ENCODE peak calls at places on chromosomes 5 and 9, in nine cellular contexts. H, R, A, V, O, Q, D, L and W are unnamed samples.

GRCh38 chr5:89445106-89445745 is 562.2 kb upstream of the MEF2C start:
- DNase-seq in H (no peak), R (no peak), A (no peak), V (no peak), O (no peak), Q (no peak), D (no peak), L (no peak), W (no peak)

GRCh38 chr5:109450129-109450877 is 40.5 kb upstream of the PJA2 start:
- DNase-seq in H (no peak), R (no peak), A (no peak), V (no peak), O (no peak), Q (no peak), D (no peak), L (no peak), W (no peak)

GRCh38 chr5:1549631-1550030 is 25.9 kb upstream of the LPCAT1 start:
- DNase-seq in H (no peak), R (no peak), A (no peak), V (no peak), O (no peak), Q (no peak), D (no peak), L (no peak), W (peak)

GRCh38 chr9:77752566-77752965 is 104.4 kb upstream of the GNA14 start:
- DNase-seq in H (no peak), R (no peak), A (no peak), V (peak), O (no peak), Q (no peak), D (peak), L (no peak), W (no peak)

GRCh38 chr5:176180339-176180738 is 57.9 kb upstream of the SIMC1 start:
- DNase-seq in H (no peak), R (no peak), A (no peak), V (peak), O (no peak), Q (no peak), D (peak), L (no peak), W (no peak)

GRCh38 chr9:114401344-114401743 is 13.6 kb upstream of the AKNA start:
- DNase-seq in H (no peak), R (no peak), A (no peak), V (no peak), O (no peak), Q (no peak), D (no peak), L (no peak), W (no peak)

GRCh38 chr5:127307868-127308267 is 17.3 kb downstream of the MEGF10 start:
- DNase-seq in H (no peak), R (no peak), A (no peak), V (no peak), O (no peak), Q (no peak), D (no peak), L (no peak), W (no peak)

GRCh38 chr5:166358127-166358840 is 1933.2 kb upstream of the WWC1 start:
- DNase-seq in H (no peak), R (no peak), A (no peak), V (peak), O (no peak), Q (no peak), D (no peak), L (no peak), W (no peak)

GRCh38 chr9:75085640-75086039 is 2.3 kb downstream of the NMRK1 start:
- DNase-seq in H (no peak), R (no peak), A (no peak), V (no peak), O (no peak), Q (no peak), D (no peak), L (no peak), W (no peak)

GRCh38 chr5:43973318-43973717 is 370.3 kb downstream of the NNT start:
- DNase-seq in H (no peak), R (no peak), A (no peak), V (peak), O (no peak), Q (no peak), D (peak), L (no peak), W (no peak)

GRCh38 chr5:174552428-174552827 is 172.0 kb upstream of the MSX2 start:
- DNase-seq in H (no peak), R (no peak), A (no peak), V (no peak), O (no peak), Q (no peak), D (no peak), L (no peak), W (no peak)

GRCh38 chr9:94872921-94873511 is 146.5 kb downstream of the AOPEP start:
- DNase-seq in H (no peak), R (no peak), A (no peak), V (peak), O (no peak), Q (no peak), D (peak), L (no peak), W (no peak)